ENCODE peak calls at places on chromosomes 4 and X, in eight cellular contexts. One of them, this sample, is unnamed.

GRCh38 chr4:137994858-137995257 is 247.3 kb downstream of the SLC7A11 start:
- DNase-seq in H9: no peak
- DNase-seq in dorsolateral prefrontal cortex: no peak
- DNase-seq in esophagus muscularis mucosa: no peak
- DNase-seq in A549: no peak
- DNase-seq in Panc1: no peak
- DNase-seq in heart left ventricle: no peak
- DNase-seq in mammary epithelial cell: no peak
- DNase-seq in this sample: no peak

GRCh38 chrX:136480383-136480782 is 7.4 kb upstream of the BRS3 start:
- DNase-seq in H9: no peak
- DNase-seq in dorsolateral prefrontal cortex: no peak
- DNase-seq in esophagus muscularis mucosa: no peak
- DNase-seq in A549: no peak
- DNase-seq in Panc1: no peak
- DNase-seq in heart left ventricle: no peak
- DNase-seq in mammary epithelial cell: no peak
- DNase-seq in this sample: no peak

GRCh38 chrX:40852573-40852972 is 117.2 kb upstream of the MED14 start:
- DNase-seq in H9: peak; percentile 48
- DNase-seq in dorsolateral prefrontal cortex: no peak
- DNase-seq in esophagus muscularis mucosa: no peak
- DNase-seq in A549: no peak
- DNase-seq in Panc1: no peak
- DNase-seq in heart left ventricle: no peak
- DNase-seq in mammary epithelial cell: no peak
- DNase-seq in this sample: no peak

GRCh38 chrX:24982306-24982965 is 33.3 kb downstream of the ARX start:
- DNase-seq in H9: no peak
- DNase-seq in dorsolateral prefrontal cortex: no peak
- DNase-seq in esophagus muscularis mucosa: no peak
- DNase-seq in A549: no peak
- DNase-seq in Panc1: no peak
- DNase-seq in heart left ventricle: no peak
- DNase-seq in mammary epithelial cell: no peak
- DNase-seq in this sample: no peak

GRCh38 chr4:4990857-4991540 is 28.3 kb downstream of the CYTL1 start:
- DNase-seq in H9: no peak
- DNase-seq in dorsolateral prefrontal cortex: no peak
- DNase-seq in esophagus muscularis mucosa: no peak
- DNase-seq in A549: peak; percentile 65
- DNase-seq in Panc1: no peak
- DNase-seq in heart left ventricle: peak; percentile 87
- DNase-seq in mammary epithelial cell: peak; percentile 23
- DNase-seq in this sample: peak; percentile 90

GRCh38 chr4:126738926-126739325 is 893.8 kb upstream of the INTU start:
- DNase-seq in H9: no peak
- DNase-seq in dorsolateral prefrontal cortex: no peak
- DNase-seq in esophagus muscularis mucosa: no peak
- DNase-seq in A549: no peak
- DNase-seq in Panc1: no peak
- DNase-seq in heart left ventricle: no peak
- DNase-seq in mammary epithelial cell: peak; percentile 35
- DNase-seq in this sample: no peak

GRCh38 chr4:98546910-98547544 is 111.4 kb downstream of the TSPAN5 start:
- DNase-seq in H9: no peak
- DNase-seq in dorsolateral prefrontal cortex: no peak
- DNase-seq in esophagus muscularis mucosa: peak; percentile 89
- DNase-seq in A549: no peak
- DNase-seq in Panc1: no peak
- DNase-seq in heart left ventricle: peak; percentile 41
- DNase-seq in mammary epithelial cell: peak; percentile 30
- DNase-seq in this sample: no peak

GRCh38 chr4:94406668-94407437 is 44.9 kb upstream of the PDLIM5 start:
- DNase-seq in H9: peak; percentile 51
- DNase-seq in dorsolateral prefrontal cortex: no peak
- DNase-seq in esophagus muscularis mucosa: no peak
- DNase-seq in A549: no peak
- DNase-seq in Panc1: peak; percentile 36
- DNase-seq in heart left ventricle: peak; percentile 76
- DNase-seq in mammary epithelial cell: peak; percentile 59
- DNase-seq in this sample: peak; percentile 94

GRCh38 chr4:78293841-78294301 is 236.7 kb downstream of the FRAS1 start:
- DNase-seq in H9: no peak
- DNase-seq in dorsolateral prefrontal cortex: no peak
- DNase-seq in esophagus muscularis mucosa: no peak
- DNase-seq in A549: no peak
- DNase-seq in Panc1: no peak
- DNase-seq in heart left ventricle: no peak
- DNase-seq in mammary epithelial cell: peak; percentile 65
- DNase-seq in this sample: no peak

GRCh38 chr4:93139118-93139517 is 689.4 kb upstream of the ATOH1 start:
- DNase-seq in H9: no peak
- DNase-seq in dorsolateral prefrontal cortex: no peak
- DNase-seq in esophagus muscularis mucosa: no peak
- DNase-seq in A549: no peak
- DNase-seq in Panc1: no peak
- DNase-seq in heart left ventricle: no peak
- DNase-seq in mammary epithelial cell: no peak
- DNase-seq in this sample: no peak

GRCh38 chrX:107581923-107582322 is 46.4 kb upstream of the PRPS1 start:
- DNase-seq in H9: no peak
- DNase-seq in dorsolateral prefrontal cortex: no peak
- DNase-seq in esophagus muscularis mucosa: no peak
- DNase-seq in A549: no peak
- DNase-seq in Panc1: no peak
- DNase-seq in heart left ventricle: no peak
- DNase-seq in mammary epithelial cell: no peak
- DNase-seq in this sample: no peak

GRCh38 chrX:137565921-137566745 is at the start of gene ZIC3:
- DNase-seq in H9: peak; percentile 88
- DNase-seq in dorsolateral prefrontal cortex: peak; percentile 72
- DNase-seq in esophagus muscularis mucosa: no peak
- DNase-seq in A549: no peak
- DNase-seq in Panc1: no peak
- DNase-seq in heart left ventricle: peak; percentile 69
- DNase-seq in mammary epithelial cell: no peak
- DNase-seq in this sample: peak; percentile 63

GRCh38 chr4:139609647-139610046 is 53.6 kb upstream of the SETD7 start:
- DNase-seq in H9: no peak
- DNase-seq in dorsolateral prefrontal cortex: no peak
- DNase-seq in esophagus muscularis mucosa: no peak
- DNase-seq in A549: no peak
- DNase-seq in Panc1: no peak
- DNase-seq in heart left ventricle: no peak
- DNase-seq in mammary epithelial cell: peak; percentile 19
- DNase-seq in this sample: no peak

GRCh38 chr4:20422398-20422797 is 170.7 kb downstream of the SLIT2 start:
- DNase-seq in H9: peak; percentile 73
- DNase-seq in dorsolateral prefrontal cortex: no peak
- DNase-seq in esophagus muscularis mucosa: no peak
- DNase-seq in A549: no peak
- DNase-seq in Panc1: peak; percentile 30
- DNase-seq in heart left ventricle: peak; percentile 23
- DNase-seq in mammary epithelial cell: peak; percentile 31
- DNase-seq in this sample: peak; percentile 56

GRCh38 chr4:14879643-14880042 is 122.6 kb upstream of the CPEB2 start:
- DNase-seq in H9: no peak
- DNase-seq in dorsolateral prefrontal cortex: no peak
- DNase-seq in esophagus muscularis mucosa: no peak
- DNase-seq in A549: no peak
- DNase-seq in Panc1: no peak
- DNase-seq in heart left ventricle: no peak
- DNase-seq in mammary epithelial cell: peak; percentile 42
- DNase-seq in this sample: no peak

GRCh38 chr4:65353098-65353497 is 317.2 kb downstream of the EPHA5 start:
- DNase-seq in H9: no peak
- DNase-seq in dorsolateral prefrontal cortex: no peak
- DNase-seq in esophagus muscularis mucosa: no peak
- DNase-seq in A549: no peak
- DNase-seq in Panc1: no peak
- DNase-seq in heart left ventricle: no peak
- DNase-seq in mammary epithelial cell: no peak
- DNase-seq in this sample: no peak

GRCh38 chr4:168551211-168551610 is 54.4 kb downstream of the PALLD start:
- DNase-seq in H9: no peak
- DNase-seq in dorsolateral prefrontal cortex: no peak
- DNase-seq in esophagus muscularis mucosa: no peak
- DNase-seq in A549: no peak
- DNase-seq in Panc1: no peak
- DNase-seq in heart left ventricle: no peak
- DNase-seq in mammary epithelial cell: peak; percentile 80
- DNase-seq in this sample: no peak

GRCh38 chr4:175998782-175999181 is 66.9 kb upstream of the WDR17 start:
- DNase-seq in H9: peak; percentile 51
- DNase-seq in dorsolateral prefrontal cortex: no peak
- DNase-seq in esophagus muscularis mucosa: no peak
- DNase-seq in A549: no peak
- DNase-seq in Panc1: no peak
- DNase-seq in heart left ventricle: no peak
- DNase-seq in mammary epithelial cell: peak; percentile 41
- DNase-seq in this sample: no peak

GRCh38 chr4:76951333-76952033 is 1.9 kb downstream of the SEPTIN11 start:
- DNase-seq in H9: no peak
- DNase-seq in dorsolateral prefrontal cortex: no peak
- DNase-seq in esophagus muscularis mucosa: no peak
- DNase-seq in A549: no peak
- DNase-seq in Panc1: no peak
- DNase-seq in heart left ventricle: no peak
- DNase-seq in mammary epithelial cell: no peak
- DNase-seq in this sample: no peak

GRCh38 chr4:41590591-41590990 is 52.6 kb downstream of the LIMCH1 start:
- DNase-seq in H9: no peak
- DNase-seq in dorsolateral prefrontal cortex: no peak
- DNase-seq in esophagus muscularis mucosa: peak; percentile 60
- DNase-seq in A549: no peak
- DNase-seq in Panc1: no peak
- DNase-seq in heart left ventricle: no peak
- DNase-seq in mammary epithelial cell: peak; percentile 35
- DNase-seq in this sample: peak; percentile 30

GRCh38 chr4:108512615-108513505 is 107.5 kb upstream of the RPL34 start:
- DNase-seq in H9: peak; percentile 62
- DNase-seq in dorsolateral prefrontal cortex: no peak
- DNase-seq in esophagus muscularis mucosa: no peak
- DNase-seq in A549: no peak
- DNase-seq in Panc1: no peak
- DNase-seq in heart left ventricle: peak; percentile 26
- DNase-seq in mammary epithelial cell: peak; percentile 20
- DNase-seq in this sample: peak; percentile 64

GRCh38 chrX:12843061-12843667 is 23.7 kb upstream of the TLR7 start:
- DNase-seq in H9: no peak
- DNase-seq in dorsolateral prefrontal cortex: no peak
- DNase-seq in esophagus muscularis mucosa: no peak
- DNase-seq in A549: no peak
- DNase-seq in Panc1: no peak
- DNase-seq in heart left ventricle: no peak
- DNase-seq in mammary epithelial cell: no peak
- DNase-seq in this sample: no peak

GRCh38 chr4:109989044-109989443 is 76.4 kb downstream of the EGF start:
- DNase-seq in H9: no peak
- DNase-seq in dorsolateral prefrontal cortex: no peak
- DNase-seq in esophagus muscularis mucosa: no peak
- DNase-seq in A549: no peak
- DNase-seq in Panc1: no peak
- DNase-seq in heart left ventricle: no peak
- DNase-seq in mammary epithelial cell: peak; percentile 99
- DNase-seq in this sample: no peak

DNA sequence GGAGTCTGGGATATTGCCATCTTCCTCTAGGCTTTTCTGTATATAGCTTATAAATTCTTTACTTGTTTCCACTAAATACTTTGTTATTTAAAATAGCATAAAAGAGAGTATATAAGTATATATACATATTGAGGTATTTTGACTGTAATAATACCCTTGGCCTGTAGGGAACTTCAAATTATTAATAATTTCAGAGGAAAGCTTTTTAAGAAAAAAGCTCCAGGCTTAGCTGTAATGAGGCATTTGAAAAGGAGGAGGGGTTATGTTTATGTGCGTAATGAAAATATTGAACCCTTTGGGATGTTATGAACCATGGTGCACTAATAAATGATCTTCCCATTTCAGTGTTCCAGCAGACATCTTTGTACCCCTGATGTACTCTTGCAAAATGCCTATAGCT is 578.1 kb downstream of the RPA4 start:
- DNase-seq in H9: no peak
- DNase-seq in dorsolateral prefrontal cortex: no peak
- DNase-seq in esophagus muscularis mucosa: no peak
- DNase-seq in A549: no peak
- DNase-seq in Panc1: no peak
- DNase-seq in heart left ventricle: no peak
- DNase-seq in mammary epithelial cell: no peak
- DNase-seq in this sample: no peak
- TF ChIP-seq CTCF in H9: peak; percentile 26
- TF ChIP-seq CTCF in dorsolateral prefrontal cortex: no peak
- TF ChIP-seq CTCF in esophagus muscularis mucosa: no peak
- TF ChIP-seq CTCF in A549: no peak
- TF ChIP-seq CTCF in Panc1: no peak
- TF ChIP-seq CTCF in heart left ventricle: no peak
- TF ChIP-seq CTCF in mammary epithelial cell: no peak
- TF ChIP-seq CTCF in this sample: peak; percentile 9

GRCh38 chr4:148874331-148874730 is 432.1 kb upstream of the NR3C2 start:
- DNase-seq in H9: peak; percentile 25
- DNase-seq in dorsolateral prefrontal cortex: no peak
- DNase-seq in esophagus muscularis mucosa: no peak
- DNase-seq in A549: no peak
- DNase-seq in Panc1: no peak
- DNase-seq in heart left ventricle: no peak
- DNase-seq in mammary epithelial cell: no peak
- DNase-seq in this sample: no peak
- TF ChIP-seq CTCF in H9: no peak
- TF ChIP-seq CTCF in dorsolateral prefrontal cortex: no peak
- TF ChIP-seq CTCF in esophagus muscularis mucosa: no peak
- TF ChIP-seq CTCF in A549: no peak
- TF ChIP-seq CTCF in Panc1: no peak
- TF ChIP-seq CTCF in heart left ventricle: no peak
- TF ChIP-seq CTCF in mammary epithelial cell: no peak
- TF ChIP-seq CTCF in this sample: no peak

GRCh38 chrX:150643271-150643670 is 49.9 kb upstream of the MTMR1 start:
- DNase-seq in H9: no peak
- DNase-seq in dorsolateral prefrontal cortex: no peak
- DNase-seq in esophagus muscularis mucosa: no peak
- DNase-seq in A549: no peak
- DNase-seq in Panc1: no peak
- DNase-seq in heart left ventricle: no peak
- DNase-seq in mammary epithelial cell: no peak
- DNase-seq in this sample: no peak
- TF ChIP-seq CTCF in H9: no peak
- TF ChIP-seq CTCF in dorsolateral prefrontal cortex: no peak
- TF ChIP-seq CTCF in esophagus muscularis mucosa: no peak
- TF ChIP-seq CTCF in A549: peak; percentile 31
- TF ChIP-seq CTCF in Panc1: no peak
- TF ChIP-seq CTCF in heart left ventricle: no peak
- TF ChIP-seq CTCF in mammary epithelial cell: peak; percentile 15
- TF ChIP-seq CTCF in this sample: no peak

DNA sequence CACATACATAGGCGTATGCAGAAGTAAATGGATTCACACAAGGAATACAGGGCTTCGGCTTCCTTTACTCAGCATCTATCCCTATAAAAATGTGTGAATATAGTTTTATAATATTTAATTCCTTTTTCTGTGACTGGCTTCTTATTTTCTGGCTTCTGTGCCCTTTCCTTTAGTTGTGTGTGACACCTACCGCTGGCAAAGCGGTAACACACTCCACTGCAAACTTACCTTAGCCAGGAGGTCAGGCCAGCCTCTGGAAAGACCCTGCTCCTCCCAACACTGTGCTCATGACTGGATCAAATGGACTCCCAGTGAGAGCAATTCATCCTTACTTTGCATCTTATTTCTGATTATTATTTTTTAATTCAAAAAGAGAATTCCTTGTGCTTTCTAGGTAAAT is 244.2 kb downstream of the ANK2 start:
- DNase-seq in H9: no peak
- DNase-seq in dorsolateral prefrontal cortex: no peak
- DNase-seq in esophagus muscularis mucosa: no peak
- DNase-seq in A549: no peak
- DNase-seq in Panc1: no peak
- DNase-seq in heart left ventricle: peak; percentile 30
- DNase-seq in mammary epithelial cell: no peak
- DNase-seq in this sample: no peak
- TF ChIP-seq CTCF in H9: peak; percentile 39
- TF ChIP-seq CTCF in dorsolateral prefrontal cortex: no peak
- TF ChIP-seq CTCF in esophagus muscularis mucosa: no peak
- TF ChIP-seq CTCF in A549: no peak
- TF ChIP-seq CTCF in Panc1: no peak
- TF ChIP-seq CTCF in heart left ventricle: no peak
- TF ChIP-seq CTCF in mammary epithelial cell: no peak
- TF ChIP-seq CTCF in this sample: no peak

This sample was measured in adrenal gland.